ENCODE peak calls at places on chromosomes 11 and 22, in eight cellular contexts. One of them, this sample, is unnamed.

GRCh38 chr11:66142370-66143263 is 72.5 kb downstream of the PACS1 start:
- DNase-seq in breast epithelium: no peak
- DNase-seq in gastrocnemius medialis: no peak
- DNase-seq in IMR-90: peak
- DNase-seq in body of pancreas: no peak
- DNase-seq in right lobe of liver: no peak
- DNase-seq in A549: peak
- DNase-seq in Peyer's patch: no peak
- DNase-seq in this sample: no peak

GRCh38 chr22:19980766-19981165 is 35.9 kb downstream of the ARVCF start:
- DNase-seq in Peyer's patch: no peak
- DNase-seq in body of pancreas: no peak
- DNase-seq in breast epithelium: no peak
- DNase-seq in A549: no peak
- DNase-seq in IMR-90: no peak
- DNase-seq in gastrocnemius medialis: no peak
- DNase-seq in right lobe of liver: peak
- DNase-seq in this sample: no peak

GRCh38 chr22:17842386-17842785 is 68.1 kb upstream of the BID start:
- DNase-seq in right lobe of liver: peak
- DNase-seq in Peyer's patch: peak
- DNase-seq in IMR-90: no peak
- DNase-seq in body of pancreas: no peak
- DNase-seq in gastrocnemius medialis: no peak
- DNase-seq in A549: no peak
- DNase-seq in breast epithelium: no peak
- DNase-seq in this sample: peak

GRCh38 chr22:44385781-44386180 is 73.0 kb upstream of the SHISAL1 start:
- DNase-seq in Peyer's patch: no peak
- DNase-seq in A549: no peak
- DNase-seq in breast epithelium: no peak
- DNase-seq in gastrocnemius medialis: no peak
- DNase-seq in IMR-90: no peak
- DNase-seq in right lobe of liver: peak
- DNase-seq in body of pancreas: no peak
- DNase-seq in this sample: no peak

GRCh38 chr22:37330200-37331033 is 48.1 kb downstream of the CYTH4 start:
- DNase-seq in right lobe of liver: no peak
- DNase-seq in body of pancreas: peak
- DNase-seq in IMR-90: peak
- DNase-seq in gastrocnemius medialis: no peak
- DNase-seq in Peyer's patch: peak
- DNase-seq in A549: peak
- DNase-seq in breast epithelium: no peak
- DNase-seq in this sample: peak

GRCh38 chr11:68312780-68313573 is 586 bp downstream of the LRP5 start:
- DNase-seq in body of pancreas: peak
- DNase-seq in gastrocnemius medialis: no peak
- DNase-seq in right lobe of liver: no peak
- DNase-seq in A549: no peak
- DNase-seq in Peyer's patch: no peak
- DNase-seq in IMR-90: no peak
- DNase-seq in breast epithelium: no peak
- DNase-seq in this sample: no peak

GRCh38 chr11:62999649-63000048 is 14.9 kb upstream of the SLC22A6 start:
- DNase-seq in A549: no peak
- DNase-seq in breast epithelium: no peak
- DNase-seq in gastrocnemius medialis: no peak
- DNase-seq in Peyer's patch: no peak
- DNase-seq in right lobe of liver: peak
- DNase-seq in IMR-90: no peak
- DNase-seq in body of pancreas: peak
- DNase-seq in this sample: no peak

GRCh38 chr22:43365715-43366440 is 22.7 kb upstream of the SCUBE1 start:
- DNase-seq in Peyer's patch: no peak
- DNase-seq in body of pancreas: no peak
- DNase-seq in A549: no peak
- DNase-seq in IMR-90: no peak
- DNase-seq in right lobe of liver: no peak
- DNase-seq in gastrocnemius medialis: no peak
- DNase-seq in breast epithelium: no peak
- DNase-seq in this sample: no peak

GRCh38 chr11:3642071-3642951 is 519 bp upstream of the ART5 start:
- DNase-seq in gastrocnemius medialis: peak
- DNase-seq in IMR-90: peak
- DNase-seq in body of pancreas: peak
- DNase-seq in breast epithelium: peak
- DNase-seq in right lobe of liver: peak
- DNase-seq in Peyer's patch: peak
- DNase-seq in A549: peak
- DNase-seq in this sample: peak

GRCh38 chr11:80702264-80702663 is 1261.4 kb upstream of the TENM4 start:
- DNase-seq in Peyer's patch: no peak
- DNase-seq in breast epithelium: no peak
- DNase-seq in body of pancreas: no peak
- DNase-seq in A549: no peak
- DNase-seq in right lobe of liver: no peak
- DNase-seq in IMR-90: no peak
- DNase-seq in gastrocnemius medialis: no peak
- DNase-seq in this sample: no peak

GRCh38 chr22:43118024-43118849 is 7.7 kb downstream of the BIK start:
- DNase-seq in right lobe of liver: no peak
- DNase-seq in breast epithelium: no peak
- DNase-seq in body of pancreas: no peak
- DNase-seq in A549: no peak
- DNase-seq in IMR-90: no peak
- DNase-seq in gastrocnemius medialis: no peak
- DNase-seq in Peyer's patch: no peak
- DNase-seq in this sample: peak

GRCh38 chr11:59053387-59053786 is 32.7 kb upstream of the GLYATL1B start:
- DNase-seq in A549: no peak
- DNase-seq in gastrocnemius medialis: peak
- DNase-seq in IMR-90: peak
- DNase-seq in right lobe of liver: peak
- DNase-seq in body of pancreas: peak
- DNase-seq in breast epithelium: peak
- DNase-seq in Peyer's patch: peak
- DNase-seq in this sample: peak

GRCh38 chr11:116217441-116217840 is 555.3 kb downstream of the BUD13 start:
- DNase-seq in body of pancreas: no peak
- DNase-seq in right lobe of liver: no peak
- DNase-seq in Peyer's patch: no peak
- DNase-seq in IMR-90: no peak
- DNase-seq in breast epithelium: no peak
- DNase-seq in gastrocnemius medialis: no peak
- DNase-seq in A549: no peak
- DNase-seq in this sample: no peak

GRCh38 chr22:29765905-29766631 is 739 bp downstream of the ZMAT5 start:
- DNase-seq in A549: no peak
- DNase-seq in Peyer's patch: no peak
- DNase-seq in breast epithelium: no peak
- DNase-seq in body of pancreas: no peak
- DNase-seq in right lobe of liver: no peak
- DNase-seq in gastrocnemius medialis: no peak
- DNase-seq in IMR-90: no peak
- DNase-seq in this sample: peak

GRCh38 chr11:39374963-39375698 is 2084.3 kb downstream of the LRRC4C start:
- DNase-seq in body of pancreas: no peak
- DNase-seq in breast epithelium: no peak
- DNase-seq in IMR-90: peak
- DNase-seq in Peyer's patch: no peak
- DNase-seq in A549: peak
- DNase-seq in right lobe of liver: no peak
- DNase-seq in gastrocnemius medialis: no peak
- DNase-seq in this sample: no peak

GRCh38 chr22:37240240-37240940 is 3.7 kb downstream of the RAC2 start:
- DNase-seq in gastrocnemius medialis: no peak
- DNase-seq in breast epithelium: no peak
- DNase-seq in body of pancreas: no peak
- DNase-seq in A549: no peak
- DNase-seq in IMR-90: no peak
- DNase-seq in right lobe of liver: no peak
- DNase-seq in Peyer's patch: no peak
- DNase-seq in this sample: peak

GRCh38 chr11:68136866-68137265 is 15.7 kb upstream of the CHKA start:
- DNase-seq in breast epithelium: peak
- DNase-seq in right lobe of liver: no peak
- DNase-seq in A549: no peak
- DNase-seq in Peyer's patch: no peak
- DNase-seq in gastrocnemius medialis: no peak
- DNase-seq in IMR-90: no peak
- DNase-seq in body of pancreas: no peak
- DNase-seq in this sample: no peak

GRCh38 chr11:3088806-3089205 is 31.6 kb upstream of the CARS1 start:
- DNase-seq in IMR-90: no peak
- DNase-seq in breast epithelium: peak
- DNase-seq in Peyer's patch: no peak
- DNase-seq in A549: no peak
- DNase-seq in body of pancreas: no peak
- DNase-seq in right lobe of liver: no peak
- DNase-seq in gastrocnemius medialis: peak
- DNase-seq in this sample: no peak

GRCh38 chr11:22192289-22192641 is 620 bp upstream of the ANO5 start:
- DNase-seq in Peyer's patch: no peak
- DNase-seq in IMR-90: no peak
- DNase-seq in A549: peak
- DNase-seq in breast epithelium: no peak
- DNase-seq in gastrocnemius medialis: peak
- DNase-seq in right lobe of liver: peak
- DNase-seq in body of pancreas: peak
- DNase-seq in this sample: peak

GRCh38 chr11:406796-407650 is 7.8 kb downstream of the SIGIRR start:
- DNase-seq in Peyer's patch: peak
- DNase-seq in breast epithelium: no peak
- DNase-seq in A549: peak
- DNase-seq in right lobe of liver: peak
- DNase-seq in gastrocnemius medialis: peak
- DNase-seq in IMR-90: peak
- DNase-seq in body of pancreas: peak
- DNase-seq in this sample: peak
- TF ChIP-seq POLR2A in Peyer's patch: no peak
- TF ChIP-seq POLR2A in breast epithelium: no peak
- TF ChIP-seq POLR2A in A549: peak
- TF ChIP-seq POLR2A in right lobe of liver: peak
- TF ChIP-seq POLR2A in gastrocnemius medialis: no peak
- TF ChIP-seq POLR2A in IMR-90: no peak
- TF ChIP-seq POLR2A in body of pancreas: no peak
- TF ChIP-seq POLR2A in this sample: peak

GRCh38 chr11:57645716-57646085 is 4.0 kb downstream of the YPEL4 start:
- DNase-seq in right lobe of liver: no peak
- DNase-seq in A549: no peak
- DNase-seq in Peyer's patch: no peak
- DNase-seq in breast epithelium: no peak
- DNase-seq in body of pancreas: no peak
- DNase-seq in gastrocnemius medialis: no peak
- DNase-seq in IMR-90: no peak
- DNase-seq in this sample: no peak
- TF ChIP-seq POLR2A in right lobe of liver: no peak
- TF ChIP-seq POLR2A in A549: no peak
- TF ChIP-seq POLR2A in Peyer's patch: no peak
- TF ChIP-seq POLR2A in breast epithelium: no peak
- TF ChIP-seq POLR2A in body of pancreas: no peak
- TF ChIP-seq POLR2A in gastrocnemius medialis: no peak
- TF ChIP-seq POLR2A in IMR-90: no peak
- TF ChIP-seq POLR2A in this sample: no peak

DNA sequence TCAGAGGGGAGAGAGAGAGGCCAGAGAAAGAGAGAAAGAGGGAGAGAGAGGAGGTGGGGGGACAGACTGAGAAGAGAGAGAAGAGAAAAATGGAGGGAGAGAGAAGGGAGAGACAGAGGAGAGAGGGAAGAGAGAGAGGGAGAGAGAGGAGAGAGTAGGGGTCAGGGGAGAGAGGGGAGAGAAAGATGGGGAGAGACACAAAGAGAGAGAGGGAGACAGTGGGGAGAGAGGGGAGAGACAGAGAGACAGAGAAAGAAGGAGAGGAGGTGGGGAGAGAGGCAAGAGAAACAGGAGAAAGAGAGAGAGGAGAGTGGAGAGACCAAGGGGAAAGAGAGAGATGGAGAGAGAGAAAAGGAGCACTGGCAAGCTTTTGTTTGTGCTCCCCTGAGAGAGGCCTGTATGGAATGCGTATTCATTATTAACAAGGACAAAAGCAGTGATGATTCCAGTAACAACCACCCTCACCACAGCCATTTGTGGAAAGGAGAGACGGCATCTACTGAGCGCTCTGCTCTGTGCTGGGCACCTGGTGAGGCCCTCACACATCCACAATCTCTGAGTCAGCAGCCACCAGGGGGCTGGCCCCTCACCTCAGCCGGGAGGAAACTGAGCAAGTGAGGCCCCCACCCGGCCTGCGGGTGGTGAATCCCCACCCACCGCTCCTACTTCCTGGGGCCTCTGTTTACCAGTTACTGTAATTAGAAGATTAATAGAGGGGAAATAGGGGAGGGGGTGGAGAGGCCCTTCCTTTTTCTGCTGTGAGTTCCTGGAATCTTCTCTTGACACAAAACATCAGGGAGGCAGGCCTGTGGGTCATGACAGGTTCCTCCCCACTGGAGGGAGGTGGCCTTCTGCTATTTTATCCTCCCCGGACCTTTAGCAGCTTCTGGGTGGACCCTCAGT is 14.7 kb upstream of the MIAT start:
- DNase-seq in breast epithelium: no peak
- DNase-seq in A549: no peak
- DNase-seq in right lobe of liver: no peak
- DNase-seq in gastrocnemius medialis: no peak
- DNase-seq in body of pancreas: no peak
- DNase-seq in IMR-90: no peak
- DNase-seq in Peyer's patch: peak
- DNase-seq in this sample: peak
- TF ChIP-seq POLR2A in breast epithelium: no peak
- TF ChIP-seq POLR2A in A549: no peak
- TF ChIP-seq POLR2A in right lobe of liver: no peak
- TF ChIP-seq POLR2A in gastrocnemius medialis: no peak
- TF ChIP-seq POLR2A in body of pancreas: no peak
- TF ChIP-seq POLR2A in IMR-90: no peak
- TF ChIP-seq POLR2A in Peyer's patch: no peak
- TF ChIP-seq POLR2A in this sample: no peak

GRCh38 chr11:102429691-102430090 is 22.9 kb downstream of the TMEM123 start:
- DNase-seq in IMR-90: no peak
- DNase-seq in breast epithelium: no peak
- DNase-seq in body of pancreas: no peak
- DNase-seq in A549: no peak
- DNase-seq in Peyer's patch: no peak
- DNase-seq in gastrocnemius medialis: no peak
- DNase-seq in right lobe of liver: no peak
- DNase-seq in this sample: no peak
- TF ChIP-seq POLR2A in IMR-90: no peak
- TF ChIP-seq POLR2A in breast epithelium: no peak
- TF ChIP-seq POLR2A in body of pancreas: no peak
- TF ChIP-seq POLR2A in A549: no peak
- TF ChIP-seq POLR2A in Peyer's patch: no peak
- TF ChIP-seq POLR2A in gastrocnemius medialis: no peak
- TF ChIP-seq POLR2A in right lobe of liver: no peak
- TF ChIP-seq POLR2A in this sample: no peak